ENCODE peak calls at places on chromosomes 6 and 20, in ten cellular contexts. T is IMR-90; F is cardiac muscle cell; O is astrocyte of the cerebellum; C is A549; R is ovary; I is Karpas-422; E is neural progenitor cell; D is effector memory CD4-positive, alpha-beta T cell; J is GM06990. B is an unnamed sample.

GRCh38 chr20:49318430-49319203 is 40.8 kb upstream of the ZNFX1 start:
- DNase-seq in J (no peak), O (no peak), D (no peak), T (no peak), R (no peak), F (peak), C (no peak), E (peak), I (no peak), B (no peak)

GRCh38 chr6:100440935-100441334 is 23.8 kb downstream of the SIM1 start:
- DNase-seq in R (no peak), C (no peak), T (no peak), E (no peak), I (no peak), O (no peak), F (no peak), J (no peak), D (no peak), B (no peak)

GRCh38 chr6:100266512-100266911 is 198.2 kb downstream of the SIM1 start:
- DNase-seq in J (no peak), C (no peak), O (no peak), F (peak), T (no peak), R (no peak), E (no peak), I (no peak), D (no peak), B (no peak)

GRCh38 chr20:50196248-50196647 is 5.6 kb downstream of the CEBPB start:
- DNase-seq in I (no peak), C (peak), J (no peak), O (no peak), D (no peak), T (no peak), E (no peak), R (no peak), F (no peak), B (no peak)

GRCh38 chr6:35544748-35545361 is 32.2 kb upstream of the TULP1 start:
- DNase-seq in E (no peak), J (no peak), O (no peak), C (no peak), I (no peak), F (no peak), T (no peak), R (no peak), D (no peak), B (no peak)

GRCh38 chr20:42494290-42494689 is 695.4 kb downstream of the PTPRT start:
- DNase-seq in T (no peak), I (no peak), O (no peak), J (no peak), E (no peak), F (no peak), R (no peak), C (no peak), D (no peak), B (no peak)

GRCh38 chr6:104682722-104683643 is 176.7 kb downstream of the HACE1 start:
- DNase-seq in J (peak), R (no peak), O (peak), D (peak), I (peak), F (peak), E (peak), T (peak), C (peak), B (peak)

GRCh38 chr20:31845300-31845863 is at the start of gene FOXS1:
- DNase-seq in C (no peak), R (peak), I (no peak), J (no peak), D (no peak), E (peak), O (no peak), T (no peak), F (peak), B (no peak)

GRCh38 chr20:54084727-54085368 is 14.5 kb upstream of the BCAS1 start:
- DNase-seq in C (peak), E (no peak), R (no peak), O (no peak), T (no peak), F (no peak), I (no peak), D (no peak), J (no peak), B (no peak)

GRCh38 chr20:58086763-58087566 is 141.5 kb downstream of the ANKRD60 start:
- DNase-seq in O (no peak), T (peak), I (peak), D (no peak), J (no peak), E (peak), R (no peak), C (peak), F (peak), B (peak)

GRCh38 chr20:62025832-62026563 is 39.7 kb downstream of the TAF4 start:
- DNase-seq in O (peak), E (no peak), J (no peak), T (peak), C (no peak), I (no peak), F (peak), R (no peak), D (no peak), B (peak)

GRCh38 chr6:44217332-44218143 is 812 bp downstream of the MYMX start:
- DNase-seq in O (no peak), F (no peak), R (peak), I (no peak), E (peak), D (no peak), C (no peak), T (peak), J (no peak), B (peak)

DNA sequence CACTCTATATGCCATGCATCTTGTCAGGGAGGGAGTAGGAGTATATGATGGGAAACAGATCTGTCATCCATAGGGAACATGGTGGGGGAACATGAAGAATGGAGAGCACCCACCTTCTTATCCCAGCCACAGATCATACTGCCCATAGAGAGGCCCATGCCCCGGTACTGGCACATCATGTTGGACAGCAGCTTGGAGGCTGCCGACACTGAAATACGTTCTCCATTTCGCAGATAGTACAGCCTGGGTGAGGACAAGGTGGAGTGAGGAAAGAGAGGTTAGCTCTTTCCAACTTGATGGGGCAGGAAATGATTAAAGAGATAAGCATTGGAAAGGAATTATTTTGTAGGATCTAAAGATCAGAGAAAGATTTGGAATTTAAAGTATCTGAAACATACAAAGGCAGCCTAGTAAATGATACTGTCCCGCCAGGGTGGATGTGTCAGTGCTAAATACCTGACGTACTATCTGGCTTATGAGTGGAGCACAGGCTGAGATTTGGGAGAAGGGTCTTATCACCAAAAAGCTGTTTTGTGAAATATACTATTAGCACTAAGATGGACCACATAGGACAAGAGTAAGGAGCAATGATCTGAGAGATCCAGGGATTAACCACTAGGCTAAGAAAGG is 1.7 kb downstream of the PSMB8 start:
- DNase-seq in I (no peak), R (no peak), C (no peak), O (no peak), F (no peak), E (no peak), T (no peak), J (no peak), D (no peak), B (no peak)
- H3K4me3 ChIP-seq in I (peak), R (no peak), C (no peak), O (no peak), F (no peak), E (no peak), T (no peak), J (peak), D (peak), B (no peak)

GRCh38 chr6:53528107-53528506 is 16.8 kb downstream of the GCLC start:
- DNase-seq in T (no peak), J (no peak), D (no peak), O (no peak), R (no peak), C (no peak), I (no peak), F (no peak), E (no peak), B (no peak)

GRCh38 chr6:53529324-53530036 is 15.4 kb downstream of the GCLC start:
- DNase-seq in J (no peak), O (no peak), C (no peak), I (no peak), T (no peak), E (peak), F (no peak), D (no peak), R (no peak), B (no peak)

GRCh38 chr6:53530780-53531386 is 14.0 kb downstream of the GCLC start:
- DNase-seq in T (no peak), R (no peak), J (no peak), E (no peak), D (no peak), O (no peak), I (no peak), F (no peak), C (no peak), B (no peak)

GRCh38 chr6:53532061-53532797 is 12.7 kb downstream of the GCLC start:
- DNase-seq in O (no peak), I (no peak), R (no peak), J (no peak), D (no peak), E (no peak), F (no peak), C (no peak), T (no peak), B (no peak)

GRCh38 chr6:53530346-53530745 is 14.6 kb downstream of the GCLC start:
- DNase-seq in C (no peak), R (no peak), E (peak), J (no peak), T (peak), D (no peak), F (peak), I (no peak), O (no peak), B (peak)
- H3K4me3 ChIP-seq in C (no peak), R (no peak), E (peak), J (no peak), T (no peak), D (no peak), F (no peak), I (no peak), O (no peak), B (no peak)

DNA sequence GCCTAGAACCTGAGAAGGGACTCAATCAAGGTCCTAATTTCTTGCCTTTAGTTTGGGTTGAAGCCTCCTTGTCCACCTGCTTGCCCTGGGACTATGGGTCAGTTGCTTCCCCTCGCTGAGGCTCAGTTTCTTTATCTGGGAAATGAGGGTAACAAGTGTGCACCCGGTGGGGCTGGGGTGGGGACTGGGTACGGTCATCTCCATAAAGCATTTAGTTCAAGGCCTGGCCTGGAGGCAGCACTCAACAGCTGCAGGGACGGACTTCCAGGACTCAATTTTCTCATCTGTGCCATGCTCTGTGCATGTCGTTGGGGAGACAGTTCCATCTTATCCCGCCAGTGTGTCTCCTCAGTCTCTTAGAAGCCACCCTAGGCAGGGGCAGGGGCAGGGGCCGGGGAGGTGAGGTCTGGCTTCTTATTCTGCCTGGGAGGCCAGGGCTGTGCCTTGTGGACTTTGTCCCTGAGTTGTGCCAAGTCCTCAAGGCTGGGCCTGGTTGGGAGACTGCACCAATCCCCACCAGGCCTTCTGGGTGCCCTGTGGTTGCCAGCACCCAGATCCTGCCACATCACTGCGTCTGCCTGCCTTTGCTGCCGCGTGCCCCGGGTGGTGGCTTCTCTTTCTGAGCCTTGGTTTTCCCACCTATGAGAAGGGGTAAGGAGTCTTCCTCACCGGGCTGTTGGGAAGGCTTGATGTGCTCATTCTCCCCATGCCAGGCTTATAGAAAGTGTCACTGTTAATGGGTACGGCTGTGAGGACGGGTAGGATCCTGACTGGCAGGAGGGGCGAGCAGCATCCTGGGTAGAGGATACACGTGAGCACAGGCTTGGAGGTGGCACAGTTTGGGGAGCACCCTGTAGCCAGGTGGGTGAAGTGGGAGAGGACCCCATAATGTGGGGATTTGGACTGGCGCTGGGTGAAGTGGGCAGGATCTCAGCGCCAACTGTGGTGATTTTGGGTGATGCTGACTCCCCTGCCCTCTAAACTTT is 8.6 kb downstream of the SRC start:
- DNase-seq in I (no peak), F (no peak), R (no peak), T (no peak), O (no peak), C (no peak), D (no peak), E (no peak), J (no peak), B (no peak)
- H3K4me3 ChIP-seq in I (peak), F (no peak), R (no peak), T (no peak), O (no peak), C (no peak), D (no peak), E (no peak), J (no peak), B (no peak)

GRCh38 chr6:136750821-136751220 is 41.5 kb downstream of the MAP3K5 start:
- DNase-seq in J (no peak), D (no peak), F (no peak), C (no peak), R (no peak), E (no peak), T (no peak), O (no peak), I (no peak), B (no peak)

GRCh38 chr6:136751991-136752390 is 40.3 kb downstream of the MAP3K5 start:
- DNase-seq in C (no peak), D (no peak), I (no peak), T (no peak), F (no peak), J (no peak), O (no peak), E (no peak), R (no peak), B (no peak)

GRCh38 chr6:136753624-136754023 is 38.7 kb downstream of the MAP3K5 start:
- DNase-seq in O (no peak), D (peak), R (no peak), F (no peak), I (no peak), E (no peak), J (no peak), T (no peak), C (no peak), B (no peak)

GRCh38 chr6:136752554-136752953 is 39.7 kb downstream of the MAP3K5 start:
- DNase-seq in E (no peak), D (no peak), C (no peak), O (no peak), R (no peak), J (no peak), I (no peak), T (no peak), F (peak), B (no peak)

DNA sequence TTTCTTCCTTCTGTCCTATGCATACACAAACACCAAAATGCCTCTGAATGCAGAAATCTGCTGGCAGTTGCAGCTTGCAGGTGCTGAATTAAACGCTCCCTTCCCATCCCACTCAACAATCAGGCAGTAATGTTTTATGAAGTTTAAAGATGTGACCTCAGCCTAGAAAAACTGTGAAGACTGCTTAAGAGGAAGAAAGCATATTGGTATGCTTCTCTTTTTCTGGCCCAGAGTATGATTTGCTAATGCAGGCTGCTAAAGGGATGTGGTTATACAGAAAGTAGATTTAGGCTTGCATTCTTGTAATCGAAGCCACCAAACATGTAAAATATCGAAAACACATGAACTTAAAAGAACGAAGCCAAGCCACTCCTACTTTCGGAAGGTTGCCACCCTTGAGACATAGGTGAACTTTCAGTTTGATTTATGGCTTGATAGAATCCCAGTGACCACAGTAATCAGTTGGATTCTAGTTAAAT is 40.8 kb downstream of the MAP3K5 start:
- DNase-seq in C (no peak), E (no peak), F (no peak), D (no peak), J (peak), T (peak), O (peak), R (no peak), I (no peak), B (peak)
- H3K4me3 ChIP-seq in C (no peak), E (no peak), F (no peak), D (peak), J (peak), T (no peak), O (no peak), R (no peak), I (no peak), B (no peak)

DNA sequence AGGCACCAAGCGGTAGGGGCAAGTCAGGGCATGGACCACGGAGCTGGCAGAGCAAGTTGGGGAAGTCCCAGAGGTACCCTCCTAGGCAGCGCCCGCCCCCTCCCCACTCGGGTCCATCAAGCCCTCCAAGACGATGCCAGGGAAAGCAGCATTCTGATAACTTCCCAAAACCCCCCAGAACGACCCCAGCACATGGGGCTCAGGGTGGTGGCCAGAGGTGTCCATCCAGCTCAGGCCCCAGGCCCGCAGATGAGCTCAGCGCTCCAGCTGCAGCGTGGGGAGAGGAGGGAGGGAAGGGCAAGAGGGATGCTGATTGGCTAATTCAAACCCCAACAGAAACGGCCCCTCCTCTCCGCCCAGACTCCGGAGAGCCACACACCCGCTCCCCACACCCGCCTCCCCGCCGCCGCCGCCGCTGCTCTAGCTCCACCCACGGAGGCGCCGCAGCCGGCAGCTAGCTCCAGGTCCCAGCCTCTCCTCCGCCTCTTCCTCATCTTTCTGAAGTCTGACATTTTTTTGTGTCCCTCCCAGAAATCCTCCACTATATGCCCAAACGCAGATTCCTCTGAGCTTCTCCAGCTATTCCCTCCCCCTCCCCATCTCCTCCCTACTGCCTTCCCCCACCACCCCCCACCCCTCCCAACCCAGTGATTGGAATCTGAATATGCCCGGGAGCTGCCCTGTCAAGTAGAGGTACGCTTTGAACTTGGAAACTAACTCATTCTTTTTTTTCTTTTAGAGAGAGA is 40.3 kb upstream of the TLDC2 start:
- DNase-seq in O (peak), F (peak), E (peak), R (peak), J (peak), D (peak), T (peak), C (peak), I (peak), B (peak)
- H3K4me3 ChIP-seq in O (peak), F (no peak), E (peak), R (no peak), J (peak), D (peak), T (no peak), C (peak), I (peak), B (no peak)

DNA sequence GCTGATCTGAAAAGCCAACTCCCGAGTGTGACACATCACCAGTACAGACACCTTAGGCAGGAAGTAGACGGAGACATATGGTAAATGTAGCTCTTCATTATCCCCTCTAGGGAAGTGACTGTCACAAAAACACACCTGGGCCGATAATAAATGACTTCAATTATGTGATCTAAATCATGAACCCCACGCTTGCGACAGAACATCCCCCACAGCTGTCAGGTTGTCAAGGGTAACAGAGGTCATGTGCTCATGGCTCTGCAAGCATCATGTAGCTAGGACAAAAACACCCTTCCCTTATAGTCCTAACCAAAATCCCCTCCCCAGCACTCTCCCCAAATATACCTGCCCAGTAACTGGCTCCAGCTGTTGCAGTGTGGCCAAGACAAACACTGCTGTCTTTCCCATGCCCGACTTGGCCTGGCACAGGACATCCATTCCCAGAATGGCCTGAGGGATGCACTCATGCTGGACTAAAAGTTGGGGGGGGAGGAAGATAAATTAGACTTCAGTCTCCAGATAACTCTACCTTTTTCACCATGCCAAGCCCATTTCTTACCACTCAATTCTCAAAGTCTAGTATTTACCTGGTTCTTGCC is 2.9 kb downstream of the DDX39B start:
- DNase-seq in C (no peak), J (no peak), D (no peak), I (peak), E (no peak), O (no peak), R (no peak), F (no peak), T (no peak), B (no peak)
- H3K4me3 ChIP-seq in C (no peak), J (peak), D (no peak), I (peak), E (peak), O (peak), R (no peak), F (no peak), T (no peak), B (peak)

GRCh38 chr6:158611600-158612041 is 32.9 kb downstream of the DYNLT1 start:
- DNase-seq in D (no peak), C (no peak), I (no peak), J (no peak), R (no peak), E (peak), O (no peak), T (no peak), F (peak), B (no peak)
- H3K4me3 ChIP-seq in D (no peak), C (no peak), I (no peak), J (no peak), R (no peak), E (no peak), O (no peak), T (no peak), F (no peak), B (no peak)